ENCODE peak calls at places on chromosomes 2 and 18, in eight cellular contexts. U is A549, X is dorsolateral prefrontal cortex, N is heart right ventricle, C is HCT116, O is choroid plexus epithelial cell, R is left ventricle myocardium inferior, E is cardiac muscle cell. J is an unnamed sample.

GRCh38 chr2:21413082-21413481 is 289.3 kb downstream of the TDRD15 start:
- DNase-seq in O (no peak), X (no peak), N (no peak), E (no peak), U (no peak), C (no peak), R (no peak), J (no peak)

GRCh38 chr2:124048664-124049063 is 23.6 kb downstream of the CNTNAP5 start:
- DNase-seq in C (no peak), U (no peak), O (no peak), E (no peak), R (no peak), N (no peak), X (no peak), J (no peak)

GRCh38 chr2:72794572-72794971 is 31.3 kb downstream of the EXOC6B start:
- DNase-seq in R (no peak), O (no peak), N (no peak), E (no peak), X (no peak), C (no peak), U (no peak), J (no peak)

GRCh38 chr2:74849228-74849892 is 15.4 kb downstream of the HK2 start:
- DNase-seq in N (peak; percentile 32), O (no peak), E (no peak), R (peak; percentile 41), C (no peak), X (no peak), U (no peak), J (no peak)

GRCh38 chr2:152098033-152098797 is 629 bp downstream of the CACNB4 start:
- DNase-seq in R (peak; percentile 19), X (no peak), N (peak; percentile 5), C (no peak), U (peak; percentile 19), O (peak; percentile 14), E (peak; percentile 36), J (no peak)

GRCh38 chr2:178271629-178272333 is 77.5 kb downstream of the OSBPL6 start:
- DNase-seq in O (peak; percentile 84), U (no peak), R (peak; percentile 86), N (peak; percentile 83), E (peak; percentile 21), X (peak; percentile 58), C (no peak), J (peak; percentile 93)

GRCh38 chr2:55986001-55986400 is 62.4 kb upstream of the EFEMP1 start:
- DNase-seq in E (no peak), C (no peak), O (no peak), N (no peak), X (no peak), U (no peak), R (no peak), J (no peak)

GRCh38 chr2:27041708-27042107 is 8.9 kb downstream of the TMEM214 start:
- DNase-seq in N (no peak), X (no peak), E (no peak), R (no peak), C (no peak), U (no peak), O (no peak), J (no peak)

GRCh38 chr2:237184192-237184922 is 98.7 kb downstream of the COPS8 start:
- DNase-seq in E (no peak), C (peak; percentile 59), X (no peak), O (peak; percentile 84), R (no peak), U (peak; percentile 87), N (no peak), J (peak; percentile 81)

GRCh38 chr2:160427629-160428424 is 65.8 kb downstream of the RBMS1 start:
- DNase-seq in N (peak; percentile 42), O (peak; percentile 95), U (no peak), R (no peak), X (no peak), E (no peak), C (no peak), J (peak; percentile 94)

GRCh38 chr18:23661735-23662308 is 889 bp downstream of the ANKRD29 start:
- DNase-seq in C (no peak), R (no peak), X (no peak), N (no peak), U (no peak), O (no peak), E (no peak), J (no peak)

GRCh38 chr2:133791191-133791590 is 222.9 kb upstream of the NCKAP5 start:
- DNase-seq in X (no peak), C (no peak), O (peak; percentile 58), E (no peak), R (no peak), N (no peak), U (no peak), J (peak; percentile 40)

GRCh38 chr2:205883026-205883425 is 200.7 kb downstream of the NRP2 start:
- DNase-seq in N (no peak), U (no peak), C (no peak), E (no peak), X (no peak), O (no peak), R (no peak), J (no peak)

GRCh38 chr2:68709421-68709911 is 25.1 kb upstream of the ARHGAP25 start:
- DNase-seq in X (no peak), E (peak; percentile 70), U (peak; percentile 70), C (peak; percentile 45), R (no peak), O (peak; percentile 67), N (no peak), J (peak; percentile 58)

GRCh38 chr2:199461455-199462166 is 3.9 kb upstream of the SATB2 start:
- DNase-seq in E (no peak), N (no peak), U (no peak), X (no peak), R (no peak), O (no peak), C (no peak), J (no peak)

GRCh38 chr2:176638167-176639015 is 369.1 kb downstream of the MTX2 start:
- DNase-seq in U (peak; percentile 69), E (peak; percentile 78), N (peak; percentile 47), O (peak; percentile 61), R (peak; percentile 62), C (no peak), X (peak; percentile 53), J (peak; percentile 58)

GRCh38 chr2:101406867-101407266 is 19.6 kb upstream of the CREG2 start:
- DNase-seq in X (no peak), U (peak; percentile 46), E (no peak), N (no peak), C (no peak), R (no peak), O (peak; percentile 86), J (peak; percentile 77)

GRCh38 chr2:201344663-201345366 is 12.3 kb downstream of the FLACC1 start:
- DNase-seq in E (no peak), N (no peak), U (peak; percentile 48), O (no peak), C (no peak), X (no peak), R (no peak), J (no peak)
- TF ChIP-seq CTCF in E (no peak), N (no peak), U (peak; percentile 22), O (no peak), C (peak; percentile 45), X (no peak), R (no peak), J (no peak)

DNA sequence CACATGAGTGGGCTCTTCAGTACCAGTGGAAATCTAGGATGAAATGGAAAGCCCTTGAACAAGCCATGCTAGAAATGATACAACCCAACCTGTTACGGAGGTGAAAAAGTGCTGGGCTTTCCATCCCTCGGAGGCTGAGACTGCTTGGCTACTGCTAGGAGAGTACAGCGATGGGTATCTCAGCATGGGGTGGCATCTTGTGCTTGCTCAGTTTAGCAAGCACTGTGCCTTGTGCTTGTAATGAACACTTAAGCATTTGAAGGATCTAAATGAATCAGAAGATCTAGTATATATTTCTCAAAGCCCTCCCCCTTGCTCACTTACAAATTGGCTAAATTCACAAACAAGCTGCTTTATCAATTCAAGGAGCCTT is 44.3 kb upstream of the EHBP1 start:
- DNase-seq in N (no peak), X (no peak), O (peak; percentile 85), R (no peak), C (no peak), E (no peak), U (no peak), J (no peak)
- H3K4me3 ChIP-seq in N (no peak overlapping the region), X (no peak overlapping the region), O (no peak overlapping the region), R (no peak overlapping the region), C (no peak overlapping the region), E (no peak overlapping the region), U (no peak overlapping the region), J (no peak overlapping the region)

GRCh38 chr2:40271066-40271465 is 180.8 kb downstream of the SLC8A1 start:
- DNase-seq in E (peak; percentile 50), O (no peak), C (no peak), X (no peak), N (no peak), R (no peak), U (no peak), J (no peak)

GRCh38 chr2:40276076-40276475 is 175.8 kb downstream of the SLC8A1 start:
- DNase-seq in X (no peak), C (no peak), U (no peak), N (no peak), R (no peak), E (no peak), O (no peak), J (no peak)

GRCh38 chr2:40274284-40274683 is 177.6 kb downstream of the SLC8A1 start:
- DNase-seq in X (no peak), U (no peak), R (no peak), O (no peak), E (no peak), N (no peak), C (no peak), J (no peak)

GRCh38 chr2:40279001-40279400 is 172.9 kb downstream of the SLC8A1 start:
- DNase-seq in E (no peak), C (no peak), O (peak; percentile 11), U (no peak), X (no peak), R (no peak), N (no peak), J (peak; percentile 50)

GRCh38 chr2:40273623-40274236 is 178.2 kb downstream of the SLC8A1 start:
- DNase-seq in O (peak; percentile 3), N (no peak), R (peak; percentile 18), C (no peak), X (no peak), U (no peak), E (no peak), J (peak; percentile 64)
- TF ChIP-seq CTCF in O (no peak), N (no peak), R (no peak), C (no peak), X (no peak), U (no peak), E (no peak), J (no peak)

GRCh38 chr18:55320399-55321255 is 267.4 kb downstream of the TCF4 start:
- DNase-seq in R (no peak), U (no peak), C (no peak), O (peak; percentile 39), X (no peak), E (no peak), N (no peak), J (peak; percentile 33)

GRCh38 chr18:55321268-55322175 is 266.5 kb downstream of the TCF4 start:
- DNase-seq in R (peak; percentile 95), C (no peak), U (peak; percentile 68), O (peak; percentile 97), E (peak; percentile 91), X (peak; percentile 95), N (peak; percentile 95), J (peak; percentile 93)

GRCh38 chr18:55323051-55323994 is 264.7 kb downstream of the TCF4 start:
- DNase-seq in O (peak; percentile 46), U (no peak), C (no peak), X (no peak), E (no peak), N (peak; percentile 37), R (no peak), J (peak; percentile 59)

GRCh38 chr18:55324166-55324565 is 263.8 kb downstream of the TCF4 start:
- DNase-seq in U (no peak), N (no peak), R (no peak), C (no peak), X (no peak), O (no peak), E (no peak), J (no peak)

GRCh38 chr18:55322176-55322735 is 265.7 kb downstream of the TCF4 start:
- DNase-seq in U (peak; percentile 42), R (peak; percentile 87), N (peak; percentile 91), X (peak; percentile 88), C (no peak), E (peak; percentile 83), O (peak; percentile 97), J (peak; percentile 96)
- H3K4me3 ChIP-seq in U (peak overlapping the region; percentile 48), R (peak overlapping the region; percentile 76), N (peak overlapping the region; percentile 64), X (peak overlapping the region; percentile 65), C (no peak overlapping the region), E (peak overlapping the region; percentile 33), O (peak overlapping the region; percentile 71), J (peak overlapping the region; percentile 71)